ENCODE peak calls at places on chromosomes 3 and 15, in eight cellular contexts. U is heart left ventricle, A is HCT116, S is stomach, L is esophagus muscularis mucosa, K is IMR-90, B is psoas muscle, I is tibial artery. T is an unnamed sample.

GRCh38 chr15:20351448-20351961 is 190.1 kb downstream of the GOLGA6L6 start:
- DNase-seq in U (peak; percentile 73), S (peak; percentile 24), I (no peak), L (no peak), K (no peak), B (peak; percentile 58), A (no peak), T (no peak)

GRCh38 chr15:98853593-98854420 is 153.8 kb downstream of the PGPEP1L start:
- DNase-seq in L (no peak), A (no peak), B (peak; percentile 52), U (no peak), K (no peak), S (no peak), I (no peak), T (no peak)

GRCh38 chr15:60507596-60508424 is 28.9 kb upstream of the ICE2 start:
- DNase-seq in B (no peak), L (no peak), K (peak; percentile 77), U (no peak), A (peak; percentile 54), I (no peak), S (peak; percentile 38), T (no peak)

GRCh38 chr3:142896201-142896755 is 7.4 kb upstream of the PCOLCE2 start:
- DNase-seq in S (no peak), B (no peak), I (no peak), K (peak; percentile 57), A (no peak), U (no peak), L (peak; percentile 80), T (no peak)

GRCh38 chr3:170868577-170869239 is 1.3 kb downstream of the RPL22L1 start:
- DNase-seq in K (no peak), B (no peak), U (no peak), A (no peak), S (no peak), L (no peak), I (no peak), T (no peak)

GRCh38 chr3:39290255-39290654 is 10.4 kb upstream of the CX3CR1 start:
- DNase-seq in L (no peak), B (no peak), A (no peak), K (no peak), U (no peak), I (no peak), S (no peak), T (no peak)

GRCh38 chr3:12620305-12620704 is 43.6 kb downstream of the RAF1 start:
- DNase-seq in I (no peak), B (no peak), U (no peak), S (no peak), K (no peak), L (no peak), A (no peak), T (no peak)

GRCh38 chr3:160486459-160486869 is 36.9 kb upstream of the TRIM59 start:
- DNase-seq in U (no peak), I (no peak), B (no peak), S (no peak), A (peak; percentile 18), K (peak; percentile 71), L (no peak), T (no peak)

GRCh38 chr3:106825962-106826605 is 551.2 kb upstream of the CCDC54 start:
- DNase-seq in S (no peak), A (no peak), L (no peak), B (no peak), I (no peak), U (no peak), K (peak; percentile 86), T (no peak)

GRCh38 chr3:135895106-135895733 is 70.3 kb upstream of the PPP2R3A start:
- DNase-seq in A (peak; percentile 72), L (no peak), S (peak; percentile 76), K (peak; percentile 79), B (peak; percentile 83), U (peak; percentile 65), I (peak; percentile 49), T (no peak)

GRCh38 chr15:76418352-76419140 is 82.0 kb downstream of the ISL2 start:
- DNase-seq in U (peak; percentile 29), A (no peak), S (no peak), I (no peak), K (no peak), B (no peak), L (no peak), T (no peak)

GRCh38 chr3:30714104-30714503 is 107.7 kb downstream of the TGFBR2 start:
- DNase-seq in K (no peak), I (no peak), L (no peak), U (no peak), B (no peak), A (no peak), S (no peak), T (no peak)

GRCh38 chr15:75091814-75092213 is 68.4 kb downstream of the PPCDC start:
- DNase-seq in U (no peak), I (no peak), K (no peak), A (no peak), L (no peak), B (no peak), S (no peak), T (no peak)

GRCh38 chr15:95422255-95422654 is 908.2 kb upstream of the NR2F2 start:
- DNase-seq in S (no peak), I (no peak), L (no peak), U (no peak), A (no peak), K (no peak), B (no peak), T (no peak)

DNA sequence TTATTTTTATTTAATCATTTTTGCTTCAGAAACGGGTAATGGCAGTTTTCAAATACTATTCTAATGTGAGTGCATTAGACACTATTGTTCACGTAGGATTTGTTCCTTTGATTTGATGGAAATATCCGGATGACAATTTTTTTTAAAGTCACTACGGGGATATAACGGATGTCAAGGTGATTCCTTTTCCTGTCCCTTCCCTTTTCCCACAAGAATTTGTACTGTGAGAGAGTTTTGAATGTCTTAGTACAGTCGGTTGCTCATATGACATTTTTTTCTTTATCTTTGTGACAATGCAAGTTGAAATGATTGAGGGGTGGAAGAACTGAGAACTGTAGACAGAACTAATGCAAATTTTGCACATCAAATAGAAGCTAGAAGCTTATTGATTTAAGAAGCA is 209.5 kb downstream of the GRM7 start:
- DNase-seq in K (no peak), B (no peak), L (no peak), S (no peak), A (no peak), U (no peak), I (no peak), T (no peak)
- H3K9me3 ChIP-seq in K (peaks cover 3% of the 10 kb centered on the region), B (no peaks in the 10 kb centered on the region), L (no peaks in the 10 kb centered on the region), S (no peaks in the 10 kb centered on the region), A (no peaks in the 10 kb centered on the region), U (peaks cover 1% of the 10 kb centered on the region), I (no peaks in the 10 kb centered on the region), T (no peaks in the 10 kb centered on the region)

DNA sequence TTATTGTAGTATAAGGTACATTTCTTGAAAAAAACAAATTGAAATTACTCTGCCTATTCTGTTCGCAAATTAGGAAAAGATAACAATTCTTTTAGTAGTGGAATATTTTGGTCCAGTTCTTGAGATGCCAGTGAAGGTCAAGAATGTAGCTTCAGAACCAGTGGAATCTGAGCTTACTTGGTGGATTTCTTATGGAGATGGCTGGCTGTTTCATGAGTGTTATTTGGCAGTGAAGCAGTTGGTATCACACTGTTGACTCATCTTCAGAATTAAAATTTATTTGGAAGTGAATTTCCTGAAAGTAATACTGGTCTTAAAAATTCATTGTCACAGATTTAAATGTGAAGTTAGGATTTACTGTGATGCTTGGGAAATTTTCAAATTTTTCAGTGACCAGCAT is 19.1 kb downstream of the RNF13 start:
- DNase-seq in A (no peak), B (no peak), L (no peak), I (no peak), U (no peak), K (peak; percentile 53), S (no peak), T (no peak)
- H3K9me3 ChIP-seq in A (peaks cover 21% of the 10 kb centered on the region), B (peaks cover 26% of the 10 kb centered on the region), L (no peaks in the 10 kb centered on the region), I (no peaks in the 10 kb centered on the region), U (peaks cover 6% of the 10 kb centered on the region), K (peaks cover 8% of the 10 kb centered on the region), S (peaks cover 14% of the 10 kb centered on the region), T (peaks cover 4% of the 10 kb centered on the region)

DNA sequence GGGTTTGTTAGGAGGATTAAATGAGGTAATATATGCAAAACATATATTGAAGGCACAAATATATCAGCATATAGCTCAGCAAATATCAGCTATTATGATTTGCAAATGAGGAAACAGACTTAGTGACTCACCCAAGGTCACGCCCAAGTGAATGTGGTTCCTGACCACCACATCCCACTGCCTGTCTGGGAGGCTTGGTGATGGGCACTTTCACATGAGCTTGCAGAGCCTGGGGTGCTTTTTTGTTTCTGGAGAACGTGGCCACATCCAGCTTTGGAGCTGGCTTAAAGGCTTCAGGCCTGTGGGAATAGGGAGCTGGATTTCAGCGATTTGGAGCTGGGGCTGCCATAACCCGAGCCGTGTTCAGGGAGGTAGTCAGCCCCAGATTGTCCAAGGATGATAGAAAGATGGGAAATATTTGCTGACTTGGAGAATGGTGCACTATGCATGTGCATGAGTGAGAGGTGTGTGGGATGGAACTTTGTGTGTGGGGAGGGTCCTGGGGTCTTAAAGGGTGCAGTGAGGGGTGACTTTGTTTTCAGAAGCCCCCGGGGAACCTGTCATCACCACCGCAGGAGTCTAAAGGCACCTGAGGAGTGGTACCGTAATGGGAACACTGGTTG is 12.0 kb upstream of the FGD5 start:
- DNase-seq in L (no peak), A (no peak), B (peak; percentile 45), U (no peak), S (no peak), I (peak; percentile 35), K (peak; percentile 4), T (no peak)
- H3K9me3 ChIP-seq in L (no peaks in the 10 kb centered on the region), A (no peaks in the 10 kb centered on the region), B (no peaks in the 10 kb centered on the region), U (no peaks in the 10 kb centered on the region), S (no peaks in the 10 kb centered on the region), I (no peaks in the 10 kb centered on the region), K (no peaks in the 10 kb centered on the region), T (no peaks in the 10 kb centered on the region)

GRCh38 chr15:25234831-25235230 is 204.0 kb downstream of the UBE3A start:
- DNase-seq in L (no peak), A (no peak), S (no peak), U (peak; percentile 23), I (no peak), B (peak; percentile 19), K (no peak), T (no peak)
- H3K9me3 ChIP-seq in L (no peaks in the 10 kb centered on the region), A (peaks cover 40% of the 10 kb centered on the region), S (peaks cover 63% of the 10 kb centered on the region), U (peaks cover 11% of the 10 kb centered on the region), I (peaks cover 50% of the 10 kb centered on the region), B (no peaks in the 10 kb centered on the region), K (peaks cover 75% of the 10 kb centered on the region), T (no peaks in the 10 kb centered on the region)

GRCh38 chr3:120039642-120040610 is 54.3 kb downstream of the GSK3B start:
- DNase-seq in K (no peak), S (no peak), B (no peak), I (no peak), A (peak; percentile 3), U (no peak), L (no peak), T (no peak)
- H3K9me3 ChIP-seq in K (peaks cover 19% of the 10 kb centered on the region), S (peaks cover 21% of the 10 kb centered on the region), B (peaks cover 27% of the 10 kb centered on the region), I (peaks cover 13% of the 10 kb centered on the region), A (peaks cover 8% of the 10 kb centered on the region), U (peaks cover 17% of the 10 kb centered on the region), L (no peaks in the 10 kb centered on the region), T (no peaks in the 10 kb centered on the region)

DNA sequence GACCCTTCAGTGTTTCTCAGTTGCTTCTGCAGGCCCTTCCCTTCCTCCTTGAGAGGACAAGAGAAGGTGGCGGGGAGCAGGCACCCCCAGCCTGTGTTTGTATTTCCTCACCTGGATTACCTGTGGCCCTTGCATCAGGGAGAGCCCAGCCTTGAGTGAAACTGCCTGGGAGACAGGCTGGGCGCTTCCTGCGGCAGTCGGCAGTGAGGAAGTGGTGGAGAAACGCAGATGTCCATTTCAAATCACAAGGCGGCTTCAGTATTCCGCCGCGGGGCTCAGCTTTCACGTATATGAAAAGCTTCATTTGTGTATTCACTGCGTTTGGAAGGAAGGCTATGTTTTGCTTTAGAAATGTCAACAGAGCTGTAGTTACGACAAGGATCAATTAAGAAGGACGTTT is 167.4 kb upstream of the CTDSPL start:
- DNase-seq in A (no peak), U (no peak), K (no peak), L (no peak), S (no peak), I (no peak), B (no peak), T (no peak)
- H3K9me3 ChIP-seq in A (no peaks in the 10 kb centered on the region), U (no peaks in the 10 kb centered on the region), K (peaks cover 1% of the 10 kb centered on the region), L (no peaks in the 10 kb centered on the region), S (no peaks in the 10 kb centered on the region), I (no peaks in the 10 kb centered on the region), B (no peaks in the 10 kb centered on the region), T (no peaks in the 10 kb centered on the region)

T was measured in T-helper 17 cell.